ENCODE peak calls at places on chromosomes 6 and 20, in nine cellular contexts. X is stomach; V is GM23338; F is cardiac muscle cell; E is breast epithelium; H is A549; U is right lobe of liver; R is CD4-positive, alpha-beta T cell; O is body of pancreas. T is an unnamed sample.

GRCh38 chr6:108797951-108798671 is 50.1 kb upstream of the ARMC2 start:
- DNase-seq in X (peak; percentile 52), V (no peak), F (peak; percentile 9), E (no peak), H (no peak), U (peak; percentile 37), R (no peak), O (peak; percentile 42), T (no peak)

GRCh38 chr20:53547664-53548239 is 45.9 kb downstream of the ZNF217 start:
- DNase-seq in X (peak; percentile 33), V (peak; percentile 90), F (peak; percentile 83), E (no peak), H (peak; percentile 75), U (no peak), R (peak; percentile 8), O (peak; percentile 48), T (peak; percentile 33)

GRCh38 chr6:169250660-169251059 is 3.0 kb downstream of the THBS2 start:
- DNase-seq in X (peak; percentile 21), V (peak; percentile 60), F (peak; percentile 86), E (no peak), H (peak; percentile 2), U (no peak), R (no peak), O (no peak), T (no peak)

GRCh38 chr6:92922216-92922806 is 497.0 kb downstream of the EPHA7 start:
- DNase-seq in X (no peak), V (peak; percentile 24), F (no peak), E (no peak), H (no peak), U (no peak), R (no peak), O (no peak), T (no peak)

GRCh38 chr6:126170875-126171489 is 168.9 kb upstream of the CENPW start:
- DNase-seq in X (no peak), V (peak; percentile 83), F (peak; percentile 47), E (no peak), H (peak; percentile 6), U (no peak), R (no peak), O (peak; percentile 14), T (no peak)

GRCh38 chr6:141986457-141986856 is 146.3 kb upstream of the GJE1 start:
- DNase-seq in X (no peak), V (peak; percentile 70), F (no peak), E (no peak), H (no peak), U (no peak), R (no peak), O (no peak), T (no peak)

GRCh38 chr6:30122515-30122914 is 9.6 kb upstream of the TRIM31 start:
- DNase-seq in X (no peak), V (no peak), F (no peak), E (no peak), H (no peak), U (no peak), R (no peak), O (no peak), T (no peak)

GRCh38 chr20:24160563-24161355 is 172.2 kb upstream of the GGTLC1 start:
- DNase-seq in X (peak; percentile 63), V (peak; percentile 65), F (peak; percentile 79), E (no peak), H (peak; percentile 57), U (peak; percentile 45), R (no peak), O (peak; percentile 63), T (peak; percentile 33)

GRCh38 chr6:90545450-90545849 is 41.4 kb downstream of the MAP3K7 start:
- DNase-seq in X (no peak), V (no peak), F (no peak), E (no peak), H (no peak), U (no peak), R (no peak), O (no peak), T (no peak)

GRCh38 chr6:168448243-168448855 is 7.4 kb downstream of the SMOC2 start:
- DNase-seq in X (no peak), V (no peak), F (no peak), E (no peak), H (no peak), U (no peak), R (no peak), O (no peak), T (no peak)

GRCh38 chr6:98831057-98832031 is 3.0 kb upstream of the POU3F2 start:
- DNase-seq in X (no peak), V (peak; percentile 63), F (no peak), E (no peak), H (no peak), U (no peak), R (no peak), O (no peak), T (no peak)

GRCh38 chr20:52105045-52105572 is 86.5 kb downstream of the ZFP64 start:
- DNase-seq in X (no peak), V (peak; percentile 85), F (peak; percentile 60), E (no peak), H (peak; percentile 55), U (peak; percentile 29), R (no peak), O (peak; percentile 18), T (no peak)

GRCh38 chr20:63802469-63803240 is 28.4 kb downstream of the ZBTB46 start:
- DNase-seq in X (no peak), V (no peak), F (no peak), E (no peak), H (no peak), U (no peak), R (no peak), O (no peak), T (no peak)

GRCh38 chr20:59677586-59677985 is 73.2 kb downstream of the PHACTR3 start:
- DNase-seq in X (no peak), V (no peak), F (no peak), E (no peak), H (no peak), U (no peak), R (no peak), O (no peak), T (no peak)

GRCh38 chr6:81751388-81752083 is 945 bp downstream of the TENT5A start:
- DNase-seq in X (peak; percentile 75), V (peak; percentile 52), F (peak; percentile 62), E (peak; percentile 69), H (peak; percentile 2), U (peak; percentile 70), R (peak; percentile 29), O (peak; percentile 64), T (peak; percentile 48)

GRCh38 chr6:129709451-129709908 is 497 bp downstream of the ARHGAP18 start:
- DNase-seq in X (peak; percentile 38), V (no peak), F (peak; percentile 92), E (no peak), H (no peak), U (no peak), R (no peak), O (peak; percentile 42), T (peak; percentile 23)

GRCh38 chr6:161141173-161141572 is 132.7 kb downstream of the AGPAT4 start:
- DNase-seq in X (no peak), V (no peak), F (no peak), E (no peak), H (no peak), U (no peak), R (no peak), O (no peak), T (no peak)

GRCh38 chr6:26214826-26215199 is 127.6 kb downstream of the HFE start:
- DNase-seq in X (no peak), V (no peak), F (no peak), E (no peak), H (no peak), U (no peak), R (no peak), O (no peak), T (no peak)

DNA sequence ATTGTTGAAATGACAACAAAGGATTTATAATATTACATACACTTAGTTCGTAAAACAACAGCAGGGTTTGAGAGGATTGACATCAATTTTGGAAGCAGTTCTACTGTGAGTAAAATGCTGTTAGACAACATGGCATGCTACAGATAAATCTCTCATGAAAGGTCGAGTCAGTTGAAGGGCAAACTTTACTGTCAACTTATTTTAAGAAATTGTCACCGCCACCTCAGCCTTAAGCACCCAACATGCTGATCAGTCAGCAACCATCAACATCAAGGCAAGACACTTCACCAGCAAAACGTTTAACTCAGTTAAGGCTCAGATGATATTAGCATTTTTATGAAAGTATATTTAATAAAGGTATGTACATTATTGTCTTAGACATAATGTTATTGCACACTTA is 31.0 kb downstream of the CYB5R4 start:
- DNase-seq in X (no peak), V (no peak), F (no peak), E (no peak), H (no peak), U (no peak), R (no peak), O (no peak), T (no peak)
- H3K27ac ChIP-seq in X (no peak overlapping the region), V (no peak overlapping the region), F (peak overlapping the region; percentile 49), E (no peak overlapping the region), H (no peak overlapping the region), U (no peak overlapping the region), R (no peak overlapping the region), O (no peak overlapping the region), T (no peak overlapping the region)

GRCh38 chr6:15340105-15340601 is 94.3 kb downstream of the JARID2 start:
- DNase-seq in X (no peak), V (no peak), F (no peak), E (no peak), H (no peak), U (no peak), R (no peak), O (no peak), T (no peak)
- H3K27ac ChIP-seq in X (no peak overlapping the region), V (peak overlapping the region; percentile 52), F (no peak overlapping the region), E (no peak overlapping the region), H (no peak overlapping the region), U (no peak overlapping the region), R (no peak overlapping the region), O (no peak overlapping the region), T (no peak overlapping the region)

DNA sequence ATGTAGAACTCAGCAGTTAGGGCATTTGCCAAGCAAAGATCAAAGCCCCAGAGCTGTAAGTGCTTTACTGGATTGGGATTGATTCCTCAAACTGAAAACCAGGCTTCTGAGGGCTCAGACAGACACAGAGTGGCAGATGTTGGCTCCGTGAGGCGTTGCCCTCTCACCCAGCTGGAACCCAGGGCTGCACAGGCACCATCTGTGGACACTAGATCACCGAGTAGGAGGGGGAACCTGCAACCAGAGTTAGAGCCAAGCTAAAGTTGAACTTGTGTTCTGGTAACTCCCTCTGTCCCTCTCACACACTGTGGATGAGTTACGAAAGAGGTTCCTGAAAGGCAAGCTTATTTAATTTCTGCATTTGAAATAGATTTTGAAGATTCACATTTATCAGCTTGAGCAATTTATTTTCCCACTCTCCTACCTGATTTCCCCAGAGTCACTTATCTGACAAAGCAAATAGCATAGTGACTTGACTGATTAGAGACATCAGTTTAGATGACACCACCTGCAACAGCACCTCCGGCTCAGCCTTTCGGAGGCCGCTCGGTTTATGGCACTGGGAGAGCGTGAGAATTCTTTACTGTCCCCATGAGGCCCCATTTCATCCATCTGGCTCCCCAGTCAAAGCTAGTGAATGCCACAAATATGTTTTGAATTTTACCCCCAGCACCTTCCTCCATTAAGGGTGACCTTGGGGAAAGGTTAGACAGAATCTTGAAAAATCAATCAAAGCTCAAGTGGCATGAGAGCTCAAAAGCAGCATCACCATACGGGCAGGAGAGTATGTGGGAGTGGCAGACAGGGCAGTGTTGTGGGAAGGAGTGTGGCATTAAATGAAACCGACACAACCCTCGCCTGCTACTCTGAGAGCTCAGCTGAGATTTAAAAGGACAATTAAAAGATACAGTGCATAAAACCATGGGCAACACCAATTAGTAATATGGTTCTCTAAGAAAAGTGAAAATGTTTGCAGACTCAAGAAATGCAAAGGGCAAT is 48.5 kb downstream of the RPF2 start:
- DNase-seq in X (no peak), V (no peak), F (peak; percentile 42), E (no peak), H (no peak), U (peak; percentile 79), R (no peak), O (no peak), T (no peak)
- H3K27ac ChIP-seq in X (no peak overlapping the region), V (peak overlapping the region; percentile 46), F (peak overlapping the region; percentile 82), E (no peak overlapping the region), H (no peak overlapping the region), U (peak overlapping the region; percentile 24), R (no peak overlapping the region), O (peak overlapping the region; percentile 0), T (no peak overlapping the region)

GRCh38 chr6:148513145-148514071 is 170.8 kb downstream of the SASH1 start:
- DNase-seq in X (no peak), V (peak; percentile 36), F (peak; percentile 80), E (no peak), H (no peak), U (no peak), R (no peak), O (peak; percentile 29), T (peak; percentile 58)
- H3K27ac ChIP-seq in X (peak overlapping the region; percentile 80), V (peak overlapping the region; percentile 64), F (no peak overlapping the region), E (peak overlapping the region; percentile 95), H (no peak overlapping the region), U (peak overlapping the region; percentile 26), R (no peak overlapping the region), O (peak overlapping the region; percentile 29), T (peak overlapping the region; percentile 83)

T was measured in uterus.